ENCODE peak calls at places on chromosomes 12 and 14, in six cellular contexts. C is K562, M is H1, T is GM12891, O is HepG2, A is GM12878. Q is an unnamed sample.

GRCh38 chr14:65446159-65446558 is 33.6 kb downstream of the FUT8 start:
- DNase-seq in C (no peak), O (no peak), M (no peak), A (no peak), T (no peak), Q (no peak)

GRCh38 chr12:89756638-89757321 is 48.1 kb upstream of the ATP2B1 start:
- DNase-seq in C (peak), O (peak), A (peak), T (peak), M (no peak), Q (peak)

GRCh38 chr14:103562135-103562384 is 397 bp downstream of the BAG5 start:
- DNase-seq in O (no peak), M (no peak), A (no peak), C (no peak), T (no peak), Q (no peak)

GRCh38 chr14:31536201-31536960 is 24.8 kb upstream of the NUBPL start:
- DNase-seq in A (no peak), C (no peak), M (no peak), O (no peak), T (no peak), Q (no peak)

GRCh38 chr14:95460647-95461478 is 55.6 kb downstream of the SYNE3 start:
- DNase-seq in M (no peak), T (no peak), O (no peak), A (no peak), C (no peak), Q (no peak)

GRCh38 chr12:7645395-7646177 is 20.1 kb downstream of the APOBEC1 start:
- DNase-seq in O (peak), A (no peak), M (no peak), C (peak), T (peak), Q (no peak)

GRCh38 chr12:96336489-96336888 is 63.8 kb downstream of the CDK17 start:
- DNase-seq in O (no peak), C (no peak), A (no peak), T (no peak), M (no peak), Q (no peak)

GRCh38 chr14:94282991-94283723 is 9.9 kb downstream of the SERPINA10 start:
- DNase-seq in C (no peak), T (no peak), A (no peak), M (no peak), O (no peak), Q (no peak)

GRCh38 chr14:49926803-49927202 is 33.9 kb downstream of the ARF6 start:
- DNase-seq in C (no peak), M (no peak), O (no peak), A (no peak), T (no peak), Q (no peak)

GRCh38 chr12:13173012-13173441 is 23.5 kb upstream of the EMP1 start:
- DNase-seq in M (no peak), A (no peak), O (no peak), C (no peak), T (no peak), Q (no peak)

GRCh38 chr12:131752457-131752856 is 41.6 kb downstream of the SFSWAP start:
- DNase-seq in A (no peak), C (no peak), T (no peak), O (no peak), M (no peak), Q (no peak)

GRCh38 chr14:102500190-102500661 is 9.3 kb downstream of the ANKRD9 start:
- DNase-seq in C (no peak), A (no peak), M (no peak), O (no peak), T (no peak), Q (no peak)

GRCh38 chr12:15782667-15783066 is 6.5 kb downstream of the EPS8 start:
- DNase-seq in A (no peak), T (no peak), M (no peak), C (no peak), O (no peak), Q (no peak)

DNA sequence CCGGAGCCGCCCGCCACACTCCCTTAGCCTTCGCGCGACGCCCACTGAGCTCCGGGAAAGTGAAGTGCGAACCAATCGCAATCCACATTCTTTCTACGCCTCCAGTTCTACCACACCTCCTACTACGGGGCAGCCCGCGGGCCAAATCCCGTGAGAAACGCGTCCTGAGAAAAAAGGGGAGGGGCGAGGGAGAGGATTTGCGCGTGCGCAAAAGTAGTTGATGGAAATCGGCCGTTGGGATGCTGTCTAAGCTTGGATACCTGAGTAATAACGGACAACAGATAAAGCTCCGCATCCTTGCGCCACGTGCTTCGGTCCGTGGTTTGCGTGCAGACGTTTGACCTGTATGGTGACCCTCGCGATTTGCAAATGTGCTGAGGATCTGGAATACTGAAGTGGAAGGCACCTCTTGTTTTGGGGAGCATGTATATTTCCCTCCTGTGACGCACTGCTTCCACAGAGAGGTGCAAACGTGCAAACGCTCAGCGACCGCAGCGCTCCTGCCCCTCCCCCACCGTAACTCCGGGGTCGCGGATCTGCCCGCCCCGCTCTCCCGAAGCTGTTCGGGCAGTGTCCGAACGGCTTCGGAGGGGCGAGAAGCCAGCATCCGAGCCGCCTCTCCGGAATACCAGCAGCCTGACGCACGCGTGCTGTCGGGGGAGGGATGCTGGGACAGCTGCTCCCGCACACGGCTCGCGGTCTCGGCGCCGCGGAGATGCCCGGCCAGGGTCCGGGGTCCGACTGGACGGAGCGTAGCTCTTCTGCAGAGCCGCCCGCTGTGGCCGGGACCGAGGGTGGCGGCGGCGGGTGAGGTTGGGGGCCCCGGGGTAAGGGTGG is at the start of the genes FAM216A and GPN3:
- DNase-seq in M (peak), O (peak), T (peak), A (peak), C (peak), Q (peak)
- TF ChIP-seq POLR2A in M (peak), O (peak), T (peak), A (peak), C (peak), Q (peak)

GRCh38 chr12:31874961-31875608 is 84.1 kb upstream of the RESF1 start:
- DNase-seq in M (no peak), A (no peak), T (no peak), C (peak), O (no peak), Q (peak)
- TF ChIP-seq TAF1 in M (no peak), A (no peak), T (peak), C (no peak), O (no peak), Q (no peak)

GRCh38 chr12:79522657-79523386 is 167.9 kb downstream of the PAWR start:
- DNase-seq in O (no peak), C (no peak), A (no peak), T (no peak), M (no peak), Q (no peak)

GRCh38 chr12:79525357-79525756 is 165.4 kb downstream of the PAWR start:
- DNase-seq in O (no peak), C (no peak), A (no peak), T (no peak), M (no peak), Q (no peak)

GRCh38 chr12:79522237-79522636 is 168.5 kb downstream of the PAWR start:
- DNase-seq in M (no peak), C (no peak), O (no peak), A (no peak), T (no peak), Q (no peak)

GRCh38 chr12:79527498-79527897 is 163.3 kb downstream of the PAWR start:
- DNase-seq in A (no peak), M (no peak), T (no peak), C (no peak), O (peak), Q (no peak)

DNA sequence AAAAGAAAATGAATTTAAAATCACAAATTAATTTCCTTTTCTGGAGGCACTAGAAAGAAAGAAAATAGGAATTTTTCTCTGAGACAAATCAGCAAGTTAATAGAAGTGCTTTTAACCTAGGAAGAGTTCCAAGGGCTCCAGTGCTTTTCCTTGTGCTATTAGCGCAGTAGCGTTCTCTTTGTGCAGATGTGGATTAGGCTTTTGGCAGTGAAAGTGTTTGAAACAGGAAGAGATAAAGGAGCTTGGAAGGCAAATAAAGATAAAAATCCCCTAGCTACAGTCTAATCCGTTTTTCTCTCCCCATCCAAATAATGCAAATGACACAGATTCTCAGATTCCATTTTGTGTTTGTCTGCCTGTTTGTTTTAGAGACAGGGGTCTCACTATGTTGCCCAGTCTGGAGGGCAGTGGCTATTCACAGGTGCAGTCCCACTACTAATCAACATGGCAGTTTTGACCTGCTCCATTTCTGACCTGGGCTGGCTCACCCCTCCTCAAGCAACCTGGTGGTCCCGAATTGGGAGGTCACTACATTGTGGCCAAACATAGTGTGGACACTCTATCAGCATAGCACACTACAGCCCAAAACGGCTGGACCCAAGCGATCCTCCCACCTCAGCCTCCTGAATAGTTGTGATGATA is 166.1 kb downstream of the PAWR start:
- DNase-seq in A (no peak), T (no peak), M (no peak), O (no peak), C (no peak), Q (no peak)
- TF ChIP-seq POLR2AphosphoS5 in A (no peak), T (no peak), M (no peak), O (no peak), C (no peak), Q (no peak)

DNA sequence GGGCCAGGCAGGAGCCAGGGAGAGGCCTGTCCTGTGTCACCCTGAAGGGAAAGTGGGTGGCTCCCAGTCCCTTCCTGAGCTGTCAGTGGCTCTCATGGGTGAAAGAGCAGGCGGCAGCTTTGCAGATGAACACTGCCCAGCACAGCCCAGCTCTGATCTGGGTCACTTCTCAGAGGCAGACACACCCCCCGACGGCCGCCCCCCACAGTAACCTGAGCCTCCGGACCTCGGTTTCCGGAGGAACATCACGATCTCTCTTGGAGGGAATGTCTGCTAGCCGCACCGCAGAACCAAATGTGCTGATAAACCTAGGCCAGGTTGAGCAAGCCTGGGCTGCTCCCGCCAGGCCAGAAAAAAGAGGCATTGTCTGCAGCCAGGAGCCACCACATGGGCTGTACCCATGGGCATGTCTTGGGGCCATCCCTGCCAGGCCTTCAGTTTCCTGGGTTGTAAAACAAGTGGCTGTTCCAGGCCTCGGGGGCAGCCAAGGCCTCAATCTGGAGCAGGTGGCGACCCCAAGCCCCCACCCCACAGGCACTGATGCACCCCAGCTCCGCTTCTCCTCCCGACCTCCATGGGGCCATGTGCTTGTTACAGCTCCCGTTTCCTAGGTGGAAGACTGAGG is 57.6 kb downstream of the NCOR2 start:
- DNase-seq in T (no peak), O (peak), C (peak), A (no peak), M (no peak), Q (no peak)
- TF ChIP-seq POLR2A in T (no peak), O (no peak), C (no peak), A (no peak), M (no peak), Q (no peak)

GRCh38 chr14:104974665-104975390 is 3.3 kb downstream of the AHNAK2 start:
- DNase-seq in A (no peak), M (no peak), C (no peak), T (no peak), O (no peak), Q (no peak)

GRCh38 chr14:104972301-104973211 is 5.6 kb downstream of the AHNAK2 start:
- DNase-seq in C (no peak), A (no peak), O (no peak), M (no peak), T (no peak), Q (no peak)

GRCh38 chr14:104974146-104974541 is 4.0 kb downstream of the AHNAK2 start:
- DNase-seq in C (no peak), T (no peak), M (no peak), A (no peak), O (no peak), Q (no peak)

GRCh38 chr14:104971447-104972240 is 6.5 kb downstream of the AHNAK2 start:
- DNase-seq in O (no peak), M (no peak), C (no peak), A (no peak), T (no peak), Q (no peak)

GRCh38 chr14:104973215-104974145 is 4.7 kb downstream of the AHNAK2 start:
- DNase-seq in C (no peak), O (no peak), A (no peak), M (peak), T (no peak), Q (no peak)
- TF ChIP-seq TAF1 in C (no peak), O (no peak), A (no peak), M (no peak), T (no peak), Q (no peak)

GRCh38 chr14:63203618-63204406 is 431 bp upstream of the RHOJ start:
- DNase-seq in A (no peak), T (no peak), M (peak), O (peak), C (no peak), Q (no peak)
- TF ChIP-seq POLR2AphosphoS5 in A (no peak), T (no peak), M (no peak), O (no peak), C (no peak), Q (no peak)

DNA sequence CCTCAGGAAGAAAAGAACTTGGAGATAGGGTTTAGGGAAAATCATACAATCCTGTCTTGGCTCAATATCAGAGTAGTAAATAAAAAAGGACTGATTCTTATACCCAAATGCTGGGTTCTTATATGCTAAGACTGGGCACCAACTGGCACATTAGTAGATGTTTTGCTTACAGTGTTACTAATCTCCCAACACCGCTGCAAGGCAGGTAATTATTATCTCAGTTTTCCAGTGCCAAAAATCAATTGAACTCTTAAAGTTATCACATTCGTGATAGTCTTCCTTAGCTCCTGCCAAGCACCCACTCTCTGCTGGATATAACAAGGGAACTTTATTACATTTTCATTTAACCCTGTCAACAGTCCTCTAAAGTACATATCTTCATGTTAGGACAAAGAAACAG is 25.0 kb upstream of the HIGD1C start:
- DNase-seq in T (no peak), M (no peak), O (no peak), C (no peak), A (no peak), Q (no peak)
- TF ChIP-seq POLR2A in T (no peak), M (no peak), O (no peak), C (no peak), A (no peak), Q (no peak)

Q was measured in GM12892.